ENCODE peak calls at places on chromosome 21, in ten cellular contexts. O, C, Y, X, V, Z, Q, B, P and D are unnamed samples.

GRCh38 chr21:43727571-43728466 is 8.9 kb downstream of the PDXK start:
- DNase-seq in O (no peak), C (no peak), Y (no peak), X (no peak), V (no peak), Z (no peak), Q (no peak), B (no peak), P (peak; percentile 80), D (no peak)

GRCh38 chr21:18041012-18041411 is 203.6 kb upstream of the CHODL start:
- DNase-seq in O (no peak), C (peak; percentile 7), Y (no peak), X (no peak), V (no peak), Z (no peak), Q (no peak), B (peak; percentile 29), P (peak; percentile 8), D (no peak)

GRCh38 chr21:38773108-38774061 is 32.3 kb upstream of the ETS2 start:
- DNase-seq in O (no peak), C (no peak), Y (peak; percentile 71), X (no peak), V (no peak), Z (no peak), Q (peak; percentile 98), B (no peak), P (peak; percentile 94), D (no peak)

GRCh38 chr21:42850866-42851391 is 28.4 kb downstream of the WDR4 start:
- DNase-seq in O (no peak), C (peak; percentile 21), Y (no peak), X (no peak), V (no peak), Z (peak; percentile 57), Q (no peak), B (peak; percentile 63), P (peak; percentile 26), D (peak; percentile 51)

GRCh38 chr21:33760641-33761103 is 118.4 kb downstream of the ITSN1 start:
- DNase-seq in O (no peak), C (no peak), Y (no peak), X (no peak), V (no peak), Z (no peak), Q (peak; percentile 76), B (no peak), P (no peak), D (no peak)

GRCh38 chr21:42677339-42678117 is 24.1 kb downstream of the PDE9A start:
- DNase-seq in O (no peak), C (no peak), Y (peak; percentile 31), X (no peak), V (no peak), Z (no peak), Q (no peak), B (no peak), P (peak; percentile 64), D (no peak)

GRCh38 chr21:42460391-42461184 is 35.4 kb downstream of the RSPH1 start:
- DNase-seq in O (peak; percentile 32), C (no peak), Y (no peak), X (no peak), V (no peak), Z (no peak), Q (no peak), B (no peak), P (peak; percentile 83), D (peak; percentile 51)

GRCh38 chr21:42438316-42439205 is 34.9 kb downstream of the UBASH3A start:
- DNase-seq in O (no peak), C (no peak), Y (no peak), X (no peak), V (no peak), Z (no peak), Q (no peak), B (no peak), P (no peak), D (no peak)

GRCh38 chr21:38869946-38870345 is 64.2 kb downstream of the ETS2 start:
- DNase-seq in O (no peak), C (no peak), Y (no peak), X (no peak), V (no peak), Z (no peak), Q (no peak), B (no peak), P (peak; percentile 13), D (no peak)

GRCh38 chr21:33265664-33266049 is 510 bp upstream of the IL10RB start:
- DNase-seq in O (no peak), C (no peak), Y (no peak), X (no peak), V (no peak), Z (no peak), Q (no peak), B (no peak), P (peak; percentile 43), D (no peak)